ENCODE peak calls at places on chromosome 20, in eight cellular contexts. V, M, R, I, K, F, E and G are unnamed samples.

GRCh38 chr20:61993058-61993457 is 72.6 kb downstream of the TAF4 start:
- DNase-seq in V (no peak), M (no peak), R (no peak), I (no peak), K (no peak), F (no peak), E (no peak), G (no peak)

GRCh38 chr20:21101453-21102251 is 4.5 kb downstream of the LINC00237 start:
- DNase-seq in V (no peak), M (peak), R (no peak), I (no peak), K (no peak), F (peak), E (no peak), G (no peak)

GRCh38 chr20:50341880-50342637 is 151.4 kb downstream of the CEBPB start:
- DNase-seq in V (no peak), M (no peak), R (no peak), I (no peak), K (peak), F (no peak), E (no peak), G (no peak)

GRCh38 chr20:25527949-25528348 is 57.4 kb downstream of the NINL start:
- DNase-seq in V (no peak), M (no peak), R (no peak), I (no peak), K (no peak), F (no peak), E (no peak), G (no peak)

GRCh38 chr20:4813076-4813838 is 91.5 kb downstream of the PRND start:
- DNase-seq in V (no peak), M (no peak), R (no peak), I (no peak), K (no peak), F (no peak), E (no peak), G (no peak)

GRCh38 chr20:1319051-1319450 is 9.9 kb downstream of the SDCBP2 start:
- DNase-seq in V (no peak), M (no peak), R (no peak), I (no peak), K (no peak), F (no peak), E (peak), G (no peak)

GRCh38 chr20:44133424-44133823 is 53.6 kb downstream of the JPH2 start:
- DNase-seq in V (no peak), M (no peak), R (no peak), I (no peak), K (peak), F (no peak), E (no peak), G (no peak)

GRCh38 chr20:31542201-31542842 is 28.1 kb downstream of the HM13 start:
- DNase-seq in V (no peak), M (no peak), R (no peak), I (no peak), K (no peak), F (peak), E (peak), G (no peak)

GRCh38 chr20:35487479-35487878 is 32.1 kb downstream of the CEP250 start:
- DNase-seq in V (no peak), M (no peak), R (no peak), I (no peak), K (no peak), F (no peak), E (no peak), G (no peak)

GRCh38 chr20:63243604-63244247 is 8.0 kb downstream of the BIRC7 start:
- DNase-seq in V (no peak), M (no peak), R (no peak), I (no peak), K (no peak), F (no peak), E (no peak), G (no peak)

GRCh38 chr20:58746551-58747399 is 54.2 kb downstream of the NPEPL1 start:
- DNase-seq in V (no peak), M (no peak), R (no peak), I (no peak), K (no peak), F (peak), E (no peak), G (no peak)

GRCh38 chr20:47493175-47493953 is 8.3 kb upstream of the NCOA3 start:
- DNase-seq in V (no peak), M (peak), R (peak), I (peak), K (peak), F (peak), E (peak), G (peak)

GRCh38 chr20:3532089-3532615 is 61.3 kb downstream of the ATRN start:
- DNase-seq in V (no peak), M (no peak), R (no peak), I (no peak), K (no peak), F (no peak), E (no peak), G (no peak)

GRCh38 chr20:62348604-62349003 is 18.5 kb downstream of the LAMA5 start:
- DNase-seq in V (no peak), M (no peak), R (no peak), I (no peak), K (no peak), F (no peak), E (no peak), G (no peak)

GRCh38 chr20:32973077-32973717 is 31.0 kb downstream of the SUN5 start:
- DNase-seq in V (no peak), M (no peak), R (no peak), I (no peak), K (no peak), F (no peak), E (no peak), G (no peak)

GRCh38 chr20:62326559-62326958 is 23.8 kb downstream of the ADRM1 start:
- DNase-seq in V (no peak), M (no peak), R (no peak), I (no peak), K (no peak), F (no peak), E (no peak), G (no peak)

GRCh38 chr20:48194578-48194977 is 409.3 kb upstream of the SULF2 start:
- DNase-seq in V (no peak), M (no peak), R (no peak), I (peak), K (peak), F (no peak), E (no peak), G (no peak)

GRCh38 chr20:44861547-44862006 is 23.9 kb upstream of the YWHAB start:
- DNase-seq in V (no peak), M (no peak), R (no peak), I (no peak), K (no peak), F (peak), E (peak), G (peak)

GRCh38 chr20:4942336-4942735 is 59.0 kb downstream of the SLC23A2 start:
- DNase-seq in V (no peak), M (no peak), R (no peak), I (no peak), K (no peak), F (peak), E (peak), G (no peak)

GRCh38 chr20:48875233-48875913 is 46.1 kb upstream of the ARFGEF2 start:
- DNase-seq in V (no peak), M (no peak), R (no peak), I (no peak), K (no peak), F (no peak), E (no peak), G (no peak)

GRCh38 chr20:62104234-62104789 is 18.0 kb upstream of the LSM14B start:
- DNase-seq in V (no peak), M (no peak), R (no peak), I (no peak), K (no peak), F (no peak), E (no peak), G (no peak)

GRCh38 chr20:49483018-49483705 is 694 bp upstream of the KCNB1 start:
- DNase-seq in V (no peak), M (peak), R (no peak), I (no peak), K (no peak), F (no peak), E (no peak), G (no peak)

GRCh38 chr20:11158589-11158988 is 484.8 kb upstream of the JAG1 start:
- DNase-seq in V (no peak), M (no peak), R (peak), I (no peak), K (no peak), F (no peak), E (no peak), G (no peak)

GRCh38 chr20:61668064-61668463 is 397.6 kb downstream of the TAF4 start:
- DNase-seq in V (no peak), M (no peak), R (no peak), I (peak), K (no peak), F (no peak), E (no peak), G (no peak)

GRCh38 chr20:46131396-46131795 is 13.3 kb downstream of the CD40 start:
- DNase-seq in V (no peak), M (no peak), R (no peak), I (no peak), K (no peak), F (peak), E (no peak), G (no peak)

GRCh38 chr20:46174469-46175126 is 56.5 kb downstream of the CD40 start:
- DNase-seq in V (peak), M (peak), R (peak), I (no peak), K (peak), F (peak), E (no peak), G (no peak)

GRCh38 chr20:37229300-37229699 is 32.3 kb downstream of the GHRH start:
- DNase-seq in V (no peak), M (no peak), R (no peak), I (peak), K (no peak), F (no peak), E (no peak), G (no peak)

GRCh38 chr20:45114465-45115385 is at the start of gene WFDC5:
- DNase-seq in V (no peak), M (no peak), R (no peak), I (no peak), K (no peak), F (no peak), E (no peak), G (no peak)

GRCh38 chr20:1800777-1801176 is 94.4 kb upstream of the SIRPA start:
- DNase-seq in V (no peak), M (no peak), R (no peak), I (peak), K (no peak), F (peak), E (peak), G (no peak)

GRCh38 chr20:14916360-14916759 is 578.9 kb upstream of the FLRT3 start:
- DNase-seq in V (no peak), M (no peak), R (no peak), I (no peak), K (no peak), F (no peak), E (no peak), G (no peak)

GRCh38 chr20:13788167-13788834 is 3.5 kb downstream of the NDUFAF5 start:
- DNase-seq in V (no peak), M (peak), R (peak), I (peak), K (peak), F (peak), E (peak), G (no peak)

GRCh38 chr20:57312138-57312537 is 17.5 kb upstream of the SPO11 start:
- DNase-seq in V (no peak), M (no peak), R (no peak), I (no peak), K (no peak), F (no peak), E (no peak), G (no peak)

GRCh38 chr20:43681468-43681942 is 14.6 kb downstream of the MYBL2 start:
- DNase-seq in V (no peak), M (no peak), R (no peak), I (no peak), K (peak), F (peak), E (peak), G (no peak)

GRCh38 chr20:8583209-8584106 is 451.4 kb downstream of the PLCB1 start:
- DNase-seq in V (no peak), M (peak), R (peak), I (no peak), K (no peak), F (no peak), E (no peak), G (no peak)

GRCh38 chr20:57977141-57977540 is 251.3 kb downstream of the ANKRD60 start:
- DNase-seq in V (no peak), M (no peak), R (no peak), I (no peak), K (no peak), F (no peak), E (no peak), G (no peak)

GRCh38 chr20:1993986-1994385 is at the start of gene PDYN:
- DNase-seq in V (no peak), M (no peak), R (no peak), I (no peak), K (no peak), F (no peak), E (no peak), G (no peak)

GRCh38 chr20:16747291-16747811 is 807 bp upstream of the OTOR start:
- DNase-seq in V (no peak), M (peak), R (no peak), I (no peak), K (peak), F (no peak), E (no peak), G (no peak)

GRCh38 chr20:46036370-46036769 is 7.4 kb downstream of the SLC12A5 start:
- DNase-seq in V (no peak), M (no peak), R (no peak), I (no peak), K (no peak), F (no peak), E (no peak), G (no peak)

GRCh38 chr20:5180421-5180820 is 53.6 kb downstream of the CDS2 start:
- DNase-seq in V (no peak), M (no peak), R (no peak), I (no peak), K (no peak), F (no peak), E (no peak), G (no peak)